ENCODE peak calls at places on chromosomes 3 and 15, in five cellular contexts. K, W, M, T and N are unnamed samples.

GRCh38 chr15:49415171-49415570 is 7.9 kb upstream of the FGF7 start:
- DNase-seq in W (peak; percentile 27), K (no peak), T (no peak), M (no peak), N (no peak)

GRCh38 chr3:195226900-195227447 is 44.0 kb downstream of the XXYLT1 start:
- DNase-seq in K (no peak), M (no peak), W (peak; percentile 14), T (no peak), N (no peak)

GRCh38 chr3:59425942-59426341 is 376.1 kb upstream of the CFAP20DC start:
- DNase-seq in M (no peak), K (no peak), T (peak; percentile 6), W (no peak), N (no peak)

GRCh38 chr15:57100136-57100539 is 181.7 kb downstream of the TCF12 start:
- DNase-seq in T (no peak), W (no peak), K (no peak), M (no peak), N (peak; percentile 7)

GRCh38 chr3:177057768-177058167 is 139.5 kb downstream of the TBL1XR1 start:
- DNase-seq in K (no peak), T (peak; percentile 2), M (no peak), W (no peak), N (no peak)

GRCh38 chr3:2061360-2061759 is 37.3 kb upstream of the CNTN4 start:
- DNase-seq in K (no peak), M (no peak), W (no peak), T (no peak), N (no peak)

GRCh38 chr15:49707598-49707997 is 86.8 kb downstream of the DTWD1 start:
- DNase-seq in W (no peak), K (no peak), T (no peak), M (no peak), N (no peak)

GRCh38 chr15:96687388-96688107 is 357.0 kb downstream of the NR2F2 start:
- DNase-seq in K (no peak), M (no peak), W (no peak), T (no peak), N (no peak)

GRCh38 chr15:51114437-51115119 is 19.9 kb upstream of the TNFAIP8L3 start:
- DNase-seq in W (peak; percentile 30), T (no peak), M (no peak), K (no peak), N (no peak)

GRCh38 chr15:78206326-78207109 is 27.8 kb downstream of the ACSBG1 start:
- DNase-seq in W (peak; percentile 8), K (no peak), M (peak; percentile 43), T (no peak), N (no peak)

GRCh38 chr3:184372296-184372821 is 5.6 kb downstream of the THPO start:
- DNase-seq in K (no peak), T (no peak), M (no peak), W (no peak), N (no peak)

GRCh38 chr3:27728195-27729087 is 6.3 kb upstream of the EOMES start:
- DNase-seq in W (no peak), T (no peak), M (no peak), K (no peak), N (no peak)

GRCh38 chr15:62896969-62897486 is 145.5 kb upstream of the TPM1 start:
- DNase-seq in M (peak; percentile 97), W (peak; percentile 98), T (no peak), K (peak; percentile 22), N (no peak)

GRCh38 chr3:105533955-105534354 is 167.2 kb downstream of the ALCAM start:
- DNase-seq in T (no peak), M (no peak), W (no peak), K (no peak), N (no peak)

GRCh38 chr15:64343222-64343621 is 12.8 kb downstream of the CSNK1G1 start:
- DNase-seq in K (no peak), W (no peak), M (peak; percentile 5), T (no peak), N (no peak)

GRCh38 chr3:63308072-63308471 is 30.0 kb downstream of the SYNPR start:
- DNase-seq in M (no peak), W (no peak), K (no peak), T (no peak), N (no peak)

GRCh38 chr3:111729087-111729846 is 129.8 kb upstream of the PHLDB2 start:
- DNase-seq in T (no peak), K (no peak), W (peak; percentile 47), M (peak; percentile 65), N (no peak)

GRCh38 chr15:40957581-40958051 is 4.3 kb downstream of the CHAC1 start:
- DNase-seq in W (no peak), K (no peak), T (no peak), M (no peak), N (no peak)

GRCh38 chr3:128322030-128323022 is 144.4 kb downstream of the DNAJB8 start:
- DNase-seq in W (peak; percentile 14), T (peak; percentile 56), K (no peak), M (peak; percentile 49), N (no peak)

GRCh38 chr15:39426552-39427532 is 154.0 kb upstream of the THBS1 start:
- DNase-seq in T (peak; percentile 49), M (peak; percentile 76), K (no peak), W (no peak), N (peak; percentile 2)

GRCh38 chr15:69044899-69045298 is 30.4 kb downstream of the NOX5 start:
- DNase-seq in W (peak; percentile 64), T (no peak), M (peak; percentile 72), K (no peak), N (peak; percentile 38)